ENCODE peak calls at places on chromosomes 1 and 21, in eight cellular contexts. I is PC-3, F is tibial nerve, R is cardiac muscle cell, N is uterus, Z is pancreas, A is endodermal cell, H is Peyer's patch. B is an unnamed sample.

GRCh38 chr1:94805912-94806311 is 14.2 kb upstream of the SLC44A3 start:
- DNase-seq in I (peak; percentile 77), F (peak; percentile 66), R (peak; percentile 78), N (peak; percentile 59), Z (no peak), A (peak; percentile 85), H (no peak), B (peak; percentile 62)

GRCh38 chr1:113396585-113396984 is 6.3 kb downstream of the MAGI3 start:
- DNase-seq in I (peak; percentile 89), F (no peak), R (peak; percentile 48), N (no peak), Z (no peak), A (no peak), H (no peak), B (no peak)

GRCh38 chr1:69377507-69377906 is 190.2 kb upstream of the LRRC7 start:
- DNase-seq in I (no peak), F (no peak), R (no peak), N (no peak), Z (no peak), A (no peak), H (no peak), B (no peak)

GRCh38 chr21:15224346-15225086 is 159.7 kb upstream of the NRIP1 start:
- DNase-seq in I (peak; percentile 99), F (no peak), R (peak; percentile 90), N (no peak), Z (no peak), A (no peak), H (no peak), B (no peak)

GRCh38 chr1:11851171-11851570 is 3.6 kb upstream of the NPPA start:
- DNase-seq in I (no peak), F (no peak), R (no peak), N (no peak), Z (no peak), A (no peak), H (no peak), B (no peak)

GRCh38 chr21:21324297-21324696 is 326.1 kb downstream of the NCAM2 start:
- DNase-seq in I (peak; percentile 9), F (no peak), R (no peak), N (no peak), Z (no peak), A (peak; percentile 63), H (no peak), B (no peak)

GRCh38 chr1:198751741-198752140 is 112.9 kb downstream of the PTPRC start:
- DNase-seq in I (no peak), F (no peak), R (no peak), N (no peak), Z (no peak), A (no peak), H (no peak), B (no peak)

GRCh38 chr1:167555971-167556714 is 2.6 kb upstream of the CREG1 start:
- DNase-seq in I (peak; percentile 94), F (peak; percentile 92), R (peak; percentile 86), N (peak; percentile 61), Z (peak; percentile 67), A (peak; percentile 92), H (peak; percentile 59), B (peak; percentile 77)

GRCh38 chr1:212916395-212917133 is 33.8 kb upstream of the VASH2 start:
- DNase-seq in I (no peak), F (no peak), R (peak; percentile 71), N (peak; percentile 32), Z (no peak), A (peak; percentile 89), H (no peak), B (peak; percentile 44)

GRCh38 chr1:82317671-82318070 is 516.9 kb downstream of the ADGRL2 start:
- DNase-seq in I (peak; percentile 36), F (no peak), R (peak; percentile 17), N (no peak), Z (no peak), A (no peak), H (no peak), B (no peak)

GRCh38 chr1:186531561-186532165 is 70.7 kb upstream of the PDC start:
- DNase-seq in I (no peak), F (no peak), R (peak; percentile 37), N (no peak), Z (no peak), A (no peak), H (no peak), B (no peak)

GRCh38 chr1:212179394-212180076 is 105.7 kb upstream of the PPP2R5A start:
- DNase-seq in I (peak; percentile 85), F (no peak), R (peak; percentile 73), N (no peak), Z (no peak), A (no peak), H (no peak), B (no peak)

GRCh38 chr1:64915381-64916274 is 50.7 kb downstream of the JAK1 start:
- DNase-seq in I (peak; percentile 95), F (no peak), R (peak; percentile 61), N (no peak), Z (no peak), A (peak; percentile 82), H (peak; percentile 57), B (no peak)

GRCh38 chr1:53075206-53075605 is 13.2 kb downstream of the PODN start:
- DNase-seq in I (no peak), F (no peak), R (no peak), N (no peak), Z (peak; percentile 19), A (peak; percentile 32), H (peak; percentile 44), B (no peak)

GRCh38 chr1:67578397-67579020 is 106.5 kb upstream of the GADD45A start:
- DNase-seq in I (no peak), F (no peak), R (no peak), N (no peak), Z (no peak), A (peak; percentile 30), H (no peak), B (no peak)

GRCh38 chr1:205432116-205432515 is 10.3 kb upstream of the LEMD1 start:
- DNase-seq in I (no peak), F (no peak), R (no peak), N (no peak), Z (no peak), A (no peak), H (no peak), B (no peak)

GRCh38 chr1:205424881-205425635 is 3.2 kb upstream of the LEMD1 start:
- DNase-seq in I (no peak), F (no peak), R (no peak), N (no peak), Z (no peak), A (no peak), H (no peak), B (no peak)

GRCh38 chr1:205430631-205431305 is 8.9 kb upstream of the LEMD1 start:
- DNase-seq in I (peak; percentile 22), F (peak; percentile 26), R (peak; percentile 64), N (peak; percentile 69), Z (peak; percentile 59), A (peak; percentile 94), H (peak; percentile 72), B (no peak)

GRCh38 chr1:205434738-205435137 is 12.9 kb upstream of the LEMD1 start:
- DNase-seq in I (no peak), F (no peak), R (no peak), N (no peak), Z (no peak), A (no peak), H (no peak), B (no peak)

GRCh38 chr1:205429742-205430464 is 8.0 kb upstream of the LEMD1 start:
- DNase-seq in I (no peak), F (no peak), R (no peak), N (no peak), Z (no peak), A (peak; percentile 58), H (no peak), B (no peak)
- H3K4me3 ChIP-seq in I (no peak overlapping the region), F (peak overlapping the region; percentile 53), R (no peak overlapping the region), N (peak overlapping the region; percentile 39), Z (no peak overlapping the region), A (peak overlapping the region; percentile 82), H (no peak overlapping the region), B (no peak overlapping the region)

GRCh38 chr21:36542312-36543101 is 62.6 kb upstream of the CLDN14 start:
- DNase-seq in I (no peak), F (no peak), R (no peak), N (no peak), Z (no peak), A (peak; percentile 81), H (no peak), B (no peak)
- TF ChIP-seq CTCF in I (peak; percentile 15), F (no peak), R (no peak), N (no peak), Z (no peak), A (peak; percentile 62), H (no peak), B (no peak)

GRCh38 chr1:7338439-7338838 is 432.7 kb upstream of the VAMP3 start:
- DNase-seq in I (no peak), F (no peak), R (no peak), N (no peak), Z (no peak), A (no peak), H (no peak), B (no peak)
- H3K4me1 ChIP-seq in I (peaks cover 3% of the 10 kb centered on the region), F (no peaks in the 10 kb centered on the region), R (peaks cover 9% of the 10 kb centered on the region), N (peaks cover 7% of the 10 kb centered on the region), Z (no peaks in the 10 kb centered on the region), A (no peaks in the 10 kb centered on the region), H (no peaks in the 10 kb centered on the region), B (peaks cover 1% of the 10 kb centered on the region)

GRCh38 chr1:36306210-36306901 is at the start of gene SH3D21:
- DNase-seq in I (peak; percentile 49), F (no peak), R (peak; percentile 33), N (peak; percentile 44), Z (peak; percentile 85), A (peak; percentile 93), H (peak; percentile 88), B (peak; percentile 61)

GRCh38 chr1:36305915-36306209 is 306 bp upstream of the SH3D21 start:
- DNase-seq in I (no peak), F (no peak), R (no peak), N (no peak), Z (no peak), A (no peak), H (no peak), B (no peak)

GRCh38 chr1:36309397-36309796 is 3.2 kb downstream of the SH3D21 start:
- DNase-seq in I (no peak), F (no peak), R (no peak), N (no peak), Z (no peak), A (no peak), H (no peak), B (no peak)

GRCh38 chr1:36306902-36307456 is 811 bp downstream of the SH3D21 start:
- DNase-seq in I (peak; percentile 98), F (peak; percentile 79), R (peak; percentile 93), N (peak; percentile 95), Z (peak; percentile 95), A (peak; percentile 98), H (peak; percentile 98), B (peak; percentile 91)

DNA sequence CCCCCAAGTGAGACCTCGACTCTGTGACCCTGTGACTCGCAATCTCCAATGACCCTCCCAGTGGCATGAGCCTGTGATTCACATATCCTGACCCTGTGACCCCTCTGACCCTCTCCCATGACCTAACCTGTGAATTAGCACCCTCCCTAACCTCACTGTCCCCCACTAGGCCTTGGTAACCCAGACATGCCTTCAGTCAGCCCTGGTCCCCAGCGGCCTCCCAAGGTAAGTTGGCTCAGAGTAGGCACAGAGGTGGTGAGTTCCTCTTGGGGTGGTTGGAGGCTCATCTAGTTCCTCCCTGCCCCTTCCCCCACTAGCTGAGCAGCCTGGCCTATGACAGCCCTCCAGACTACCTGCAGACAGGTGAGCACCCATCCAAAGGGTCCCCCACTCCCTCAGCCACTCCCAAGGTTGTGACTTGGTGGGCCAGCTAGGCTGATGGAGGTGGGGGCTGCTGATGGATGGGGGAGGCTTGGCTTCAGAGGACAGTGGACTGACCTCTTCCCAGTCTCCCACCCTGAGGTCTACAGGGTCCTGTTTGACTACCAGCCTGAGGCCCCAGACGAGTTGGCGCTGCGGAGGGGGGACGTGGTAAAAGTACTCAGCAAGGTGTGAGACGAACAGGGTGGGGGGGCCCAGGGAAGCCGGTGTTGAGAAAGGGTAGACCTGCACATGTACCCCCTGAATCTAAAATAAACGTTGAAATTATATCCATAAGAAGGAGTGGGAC is 1.6 kb downstream of the SH3D21 start:
- DNase-seq in I (no peak), F (no peak), R (no peak), N (no peak), Z (no peak), A (no peak), H (no peak), B (no peak)
- H3K4me3 ChIP-seq in I (peak overlapping the region; percentile 83), F (peak overlapping the region; percentile 64), R (peak overlapping the region; percentile 52), N (peak overlapping the region; percentile 65), Z (no peak overlapping the region), A (peak overlapping the region; percentile 89), H (peak overlapping the region; percentile 81), B (no peak overlapping the region)

B was measured in lung.